ENCODE peak calls at places on chromosomes 1 and 21, in ten cellular contexts. K is cerebellar nuclear complex; Z is adipocyte; T is GM10248; P is tibial artery; C is psoas muscle; N is T-helper 2 cell; M is stimulated activated CD8-positive, alpha-beta memory T cell treated with anti-CD3 and anti-CD28 coated beads, Interleukin-2, amount 100 ng/mL, for 1 hour; O is EL; S is effector memory CD8-positive, alpha-beta T cell. I is an unnamed sample.

GRCh38 chr1:168498159-168498609 is 45.6 kb downstream of the XCL2 start:
- DNase-seq in T (no peak), N (no peak), M (no peak), S (no peak), O (no peak), Z (peak; percentile 90), P (no peak), C (no peak), K (no peak), I (no peak)

GRCh38 chr1:110612060-110612745 is 6.0 kb upstream of the KCNA2 start:
- DNase-seq in M (no peak), S (no peak), O (no peak), K (no peak), T (no peak), C (no peak), P (no peak), N (no peak), Z (no peak), I (no peak)

GRCh38 chr1:147700042-147700711 is 29.9 kb upstream of the ACP6 start:
- DNase-seq in Z (peak; percentile 86), O (peak; percentile 67), P (peak; percentile 71), S (peak; percentile 53), T (peak; percentile 59), K (peak; percentile 21), C (peak; percentile 24), N (peak; percentile 38), M (peak; percentile 27), I (peak; percentile 53)

GRCh38 chr21:33251119-33251518 is 15.0 kb upstream of the IL10RB start:
- DNase-seq in M (no peak), Z (no peak), N (no peak), K (no peak), O (no peak), P (no peak), C (no peak), T (no peak), S (no peak), I (no peak)

GRCh38 chr1:38152351-38153082 is 105.9 kb upstream of the POU3F1 start:
- DNase-seq in Z (no peak), P (no peak), C (no peak), N (no peak), S (no peak), K (no peak), M (no peak), O (no peak), T (no peak), I (no peak)

GRCh38 chr21:38798481-38798882 is 7.2 kb upstream of the ETS2 start:
- DNase-seq in K (no peak), Z (no peak), M (no peak), T (no peak), C (no peak), S (no peak), P (no peak), O (peak; percentile 70), N (no peak), I (no peak)

GRCh38 chr1:16719571-16720402 is 20.5 kb upstream of the RNU1-4 start:
- DNase-seq in P (peak; percentile 71), T (peak; percentile 41), Z (no peak), N (no peak), K (no peak), S (no peak), O (no peak), C (peak; percentile 11), M (no peak), I (no peak)

GRCh38 chr1:56758135-56758534 is 61.1 kb downstream of the FYB2 start:
- DNase-seq in N (no peak), O (peak; percentile 2), K (no peak), M (no peak), C (peak; percentile 18), Z (no peak), S (no peak), T (no peak), P (no peak), I (no peak)

GRCh38 chr1:1680031-1680911 is 12.3 kb downstream of the SLC35E2B start:
- DNase-seq in S (no peak), C (no peak), M (no peak), N (no peak), O (no peak), Z (no peak), K (no peak), T (no peak), P (peak; percentile 34), I (no peak)

GRCh38 chr21:46157396-46157986 is 2.1 kb upstream of the FTCD start:
- DNase-seq in K (no peak), S (no peak), C (no peak), Z (no peak), P (peak; percentile 59), N (no peak), O (no peak), T (no peak), M (no peak), I (no peak)

GRCh38 chr1:147892731-147893214 is 9.8 kb upstream of the GJA8 start:
- DNase-seq in Z (peak; percentile 85), T (peak; percentile 54), P (no peak), S (no peak), M (no peak), K (peak; percentile 2), C (no peak), N (peak; percentile 5), O (peak; percentile 52), I (no peak)

GRCh38 chr1:222009105-222009730 is 267.3 kb upstream of the DUSP10 start:
- DNase-seq in Z (peak; percentile 53), N (no peak), T (peak; percentile 28), O (no peak), P (no peak), K (no peak), C (no peak), S (no peak), M (no peak), I (no peak)

GRCh38 chr21:44438531-44439210 is 16.6 kb upstream of the LRRC3 start:
- DNase-seq in P (peak; percentile 58), C (no peak), O (no peak), Z (no peak), T (no peak), S (no peak), N (no peak), M (no peak), K (no peak), I (no peak)

GRCh38 chr1:9714257-9714718 is 62.8 kb downstream of the PIK3CD start:
- DNase-seq in C (no peak), P (no peak), T (no peak), N (no peak), M (no peak), O (no peak), S (no peak), Z (no peak), K (no peak), I (no peak)

GRCh38 chr21:44294391-44295162 is 5.3 kb upstream of the PFKL start:
- DNase-seq in M (no peak), N (no peak), P (no peak), C (peak; percentile 79), O (peak; percentile 53), S (no peak), K (no peak), T (no peak), Z (no peak), I (no peak)

GRCh38 chr1:52599236-52599635 is 2.9 kb upstream of the GPX7 start:
- DNase-seq in O (no peak), C (no peak), Z (no peak), S (no peak), M (no peak), P (no peak), T (no peak), K (no peak), N (no peak), I (no peak)